ENCODE peak calls at places on chromosomes 4 and X, in four cellular contexts. R, T, V and K are unnamed samples.

GRCh38 chr4:89757154-89757723 is 79.7 kb downstream of the SNCA start:
- DNase-seq in R (no peak), T (no peak), V (no peak), K (no peak)

GRCh38 chr4:168868044-168868855 is 141.8 kb downstream of the CBR4 start:
- DNase-seq in R (no peak), T (no peak), V (no peak), K (no peak)

GRCh38 chrX:69741706-69742105 is 125.8 kb downstream of the EDA start:
- DNase-seq in R (no peak), T (no peak), V (no peak), K (no peak)

GRCh38 chrX:71636438-71637252 is 18.3 kb upstream of the CXCR3 start:
- DNase-seq in R (no peak), T (no peak), V (no peak), K (no peak)

GRCh38 chrX:54182864-54183613 is at the start of gene FAM120C:
- DNase-seq in R (peak), T (peak), V (peak), K (peak)

GRCh38 chr4:61277785-61278184 is 77.7 kb downstream of the ADGRL3 start:
- DNase-seq in R (no peak), T (no peak), V (no peak), K (no peak)

GRCh38 chrX:123834116-123834515 is 25.7 kb upstream of the XIAP start:
- DNase-seq in R (no peak), T (no peak), V (no peak), K (no peak)

GRCh38 chr4:184331155-184331995 is 113.7 kb upstream of the ENPP6 start:
- DNase-seq in R (no peak), T (no peak), V (no peak), K (no peak)

GRCh38 chrX:30831082-30831481 is 58.0 kb downstream of the TAB3 start:
- DNase-seq in R (no peak), T (no peak), V (no peak), K (no peak)

GRCh38 chr4:124234771-124235170 is 477.8 kb downstream of the ANKRD50 start:
- DNase-seq in R (no peak), T (no peak), V (no peak), K (no peak)

GRCh38 chr4:140654516-140654855 is 85.7 kb upstream of the UCP1 start:
- DNase-seq in R (no peak), T (peak), V (no peak), K (no peak)

GRCh38 chr4:30821891-30822612 is 101.9 kb downstream of the PCDH7 start:
- DNase-seq in R (no peak), T (no peak), V (no peak), K (no peak)

GRCh38 chr4:98639108-98639507 is 19.3 kb downstream of the TSPAN5 start:
- DNase-seq in R (no peak), T (no peak), V (no peak), K (no peak)

GRCh38 chr4:99811850-99812249 is 4.8 kb upstream of the DAPP1 start:
- DNase-seq in R (peak), T (peak), V (no peak), K (no peak)

GRCh38 chr4:139300431-139301142 is 718 bp upstream of the NAA15 start:
- DNase-seq in R (no peak), T (no peak), V (peak), K (peak)

GRCh38 chr4:18042754-18043153 is 21.2 kb upstream of the LCORL start:
- DNase-seq in R (no peak), T (no peak), V (no peak), K (no peak)

GRCh38 chr4:6957148-6957520 is 47.5 kb downstream of the TBC1D14 start:
- DNase-seq in R (no peak), T (no peak), V (no peak), K (no peak)

GRCh38 chr4:165668694-165669093 is 204.3 kb upstream of the TLL1 start:
- DNase-seq in R (no peak), T (no peak), V (no peak), K (no peak)

GRCh38 chr4:80173387-80173786 is 23.9 kb upstream of the PRDM8 start:
- DNase-seq in R (no peak), T (no peak), V (no peak), K (no peak)

GRCh38 chrX:104647084-104647483 is 81.1 kb downstream of the IL1RAPL2 start:
- DNase-seq in R (no peak), T (no peak), V (no peak), K (no peak)

GRCh38 chr4:78565971-78566372 is 14.4 kb downstream of the ANXA3 start:
- DNase-seq in R (no peak), T (peak), V (peak), K (no peak)

GRCh38 chr4:100169796-100170485 is 20.3 kb downstream of the DDIT4L start:
- DNase-seq in R (no peak), T (no peak), V (no peak), K (no peak)

GRCh38 chrX:861335-861890 is 230.8 kb downstream of the SHOX start:
- DNase-seq in R (no peak), T (no peak), V (no peak), K (no peak)

GRCh38 chr4:100486496-100486895 is 31.3 kb downstream of the EMCN start:
- DNase-seq in R (no peak), T (no peak), V (no peak), K (no peak)

GRCh38 chr4:83075271-83075670 is 39.3 kb downstream of the PLAC8 start:
- DNase-seq in R (no peak), T (no peak), V (no peak), K (no peak)

GRCh38 chr4:6463311-6464289 is 8.8 kb downstream of the PPP2R2C start:
- DNase-seq in R (no peak), T (no peak), V (no peak), K (no peak)

GRCh38 chr4:77158487-77158861 is 1.5 kb downstream of the CCNG2 start:
- DNase-seq in R (peak), T (no peak), V (no peak), K (no peak)
- TF ChIP-seq CHD4 in R (no peak), T (no peak), V (no peak), K (no peak)

DNA sequence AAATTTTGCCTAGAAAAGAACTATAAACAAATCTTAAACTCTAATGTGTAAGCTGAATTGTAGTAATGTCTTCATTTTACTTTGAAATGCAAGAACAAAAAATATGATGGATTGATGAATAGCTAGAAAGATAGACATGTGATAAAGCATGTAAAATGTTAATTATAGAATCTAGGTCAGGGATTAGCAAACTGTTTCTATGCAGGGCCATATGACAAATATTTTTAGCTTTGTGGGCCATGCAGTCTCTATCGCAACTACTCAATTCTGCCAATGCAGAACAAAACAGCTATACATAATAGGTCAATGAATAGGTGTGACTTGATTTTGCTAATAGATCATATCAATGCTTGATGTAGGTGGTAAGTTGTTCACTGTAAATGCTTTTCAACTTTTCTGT is 75.3 kb downstream of the TBCK start:
- DNase-seq in R (no peak), T (no peak), V (no peak), K (no peak)
- TF ChIP-seq CHD4 in R (no peak), T (no peak), V (no peak), K (no peak)

GRCh38 chrX:11437642-11438379 is 144.6 kb downstream of the AMELX start:
- DNase-seq in R (peak), T (peak), V (no peak), K (no peak)
- TF ChIP-seq CHD4 in R (no peak), T (no peak), V (no peak), K (no peak)

GRCh38 chrX:108261541-108262218 is 170.1 kb downstream of the ATG4A start:
- DNase-seq in R (no peak), T (peak), V (no peak), K (no peak)
- TF ChIP-seq CHD4 in R (no peak), T (no peak), V (no peak), K (no peak)

DNA sequence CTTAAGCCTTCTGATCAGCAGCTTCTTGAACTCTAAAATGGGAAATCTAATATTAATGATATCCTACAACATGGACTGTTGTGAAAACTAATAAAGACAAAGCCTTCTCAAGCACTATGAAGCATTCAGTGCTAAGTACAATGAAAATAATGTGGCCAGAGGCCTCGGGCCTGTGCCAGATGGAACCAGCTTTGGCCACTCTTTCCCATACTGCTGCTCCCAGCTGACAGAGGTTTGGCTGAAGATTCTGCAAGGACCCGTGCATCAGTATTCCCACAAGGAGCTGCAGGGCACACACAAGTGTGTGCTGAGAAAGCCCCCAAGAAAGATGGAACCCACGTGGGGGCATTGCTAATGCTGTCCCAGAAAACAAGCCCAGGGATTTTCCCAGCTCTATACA is 60.5 kb upstream of the RPL34 start:
- DNase-seq in R (no peak), T (no peak), V (no peak), K (no peak)
- TF ChIP-seq CHD4 in R (no peak), T (no peak), V (no peak), K (no peak)